ENCODE peak calls at places on chromosomes 12 and 14, in eight cellular contexts. E, V, M, D, G, W, Z and Y are unnamed samples.
A peak's percentile ranks its signal among the peaks of the same experiment; 100 is the strongest.

GRCh38 chr14:73208390-73208789 is 28.9 kb upstream of the PAPLN start:
- DNase-seq in E (no peak), V (no peak), M (no peak), D (no peak), G (no peak), W (no peak), Z (no peak), Y (no peak)

GRCh38 chr12:53696655-53697321 is 20.9 kb upstream of the ATP5MC2 start:
- DNase-seq in E (no peak), V (no peak), M (no peak), D (no peak), G (no peak), W (no peak), Z (peak; percentile 80), Y (no peak)

GRCh38 chr12:116656371-116656770 is 81.5 kb downstream of the SPRING1 start:
- DNase-seq in E (no peak), V (no peak), M (no peak), D (no peak), G (no peak), W (no peak), Z (no peak), Y (no peak)

GRCh38 chr12:132247718-132248438 is 81.5 kb downstream of the GALNT9 start:
- DNase-seq in E (no peak), V (no peak), M (no peak), D (no peak), G (no peak), W (no peak), Z (no peak), Y (no peak)

GRCh38 chr12:6884539-6884938 is 11.4 kb upstream of the SPSB2 start:
- DNase-seq in E (no peak), V (no peak), M (no peak), D (no peak), G (no peak), W (peak; percentile 12), Z (no peak), Y (no peak)

GRCh38 chr12:34354239-34355200 is 332.2 kb downstream of the ALG10 start:
- DNase-seq in E (no peak), V (no peak), M (no peak), D (no peak), G (peak; percentile 46), W (no peak), Z (no peak), Y (no peak)

GRCh38 chr14:35594616-35595015 is 60.7 kb downstream of the INSM2 start:
- DNase-seq in E (no peak), V (peak; percentile 25), M (no peak), D (no peak), G (no peak), W (no peak), Z (no peak), Y (no peak)

GRCh38 chr14:30193791-30194407 is 266.3 kb upstream of the PRKD1 start:
- DNase-seq in E (no peak), V (peak; percentile 94), M (no peak), D (no peak), G (no peak), W (no peak), Z (peak; percentile 1), Y (no peak)

GRCh38 chr12:75706786-75707605 is 195.6 kb upstream of the KRR1 start:
- DNase-seq in E (no peak), V (peak; percentile 93), M (no peak), D (no peak), G (peak; percentile 28), W (no peak), Z (peak; percentile 89), Y (no peak)

GRCh38 chr12:109842021-109842420 is 8.8 kb upstream of the TRPV4 start:
- DNase-seq in E (no peak), V (no peak), M (no peak), D (no peak), G (no peak), W (no peak), Z (no peak), Y (no peak)

GRCh38 chr12:27012239-27012981 is 1.8 kb downstream of the TM7SF3 start:
- DNase-seq in E (no peak), V (no peak), M (no peak), D (no peak), G (no peak), W (no peak), Z (peak; percentile 28), Y (no peak)

GRCh38 chr12:88351121-88351520 is 209.0 kb downstream of the TMTC3 start:
- DNase-seq in E (no peak), V (peak; percentile 13), M (no peak), D (no peak), G (no peak), W (no peak), Z (no peak), Y (no peak)

GRCh38 chr12:5395443-5396401 is 36.2 kb upstream of the NTF3 start:
- DNase-seq in E (no peak), V (no peak), M (no peak), D (peak; percentile 14), G (no peak), W (no peak), Z (peak; percentile 36), Y (no peak)

GRCh38 chr12:6899837-6900519 is 4.6 kb upstream of the LRRC23 start:
- DNase-seq in E (peak; percentile 55), V (peak; percentile 38), M (no peak), D (peak; percentile 88), G (no peak), W (peak; percentile 81), Z (no peak), Y (no peak)

GRCh38 chr14:36583242-36584166 is 1.1 kb upstream of the NKX2-8 start:
- DNase-seq in E (no peak), V (no peak), M (no peak), D (no peak), G (no peak), W (no peak), Z (no peak), Y (no peak)

GRCh38 chr12:48221645-48222044 is 18.6 kb upstream of the OR10AD1 start:
- DNase-seq in E (no peak), V (no peak), M (no peak), D (no peak), G (no peak), W (no peak), Z (no peak), Y (no peak)

GRCh38 chr12:110120878-110121277 is 3.3 kb upstream of the IFT81 start:
- DNase-seq in E (no peak), V (no peak), M (no peak), D (no peak), G (no peak), W (no peak), Z (no peak), Y (no peak)

GRCh38 chr12:122988036-122988435 is 7.6 kb downstream of the ARL6IP4 start:
- DNase-seq in E (no peak), V (no peak), M (no peak), D (no peak), G (no peak), W (no peak), Z (no peak), Y (no peak)
- H3K4me3 ChIP-seq in E (no peak overlapping the region), V (no peak overlapping the region), M (no peak overlapping the region), D (no peak overlapping the region), G (no peak overlapping the region), W (no peak overlapping the region), Z (no peak overlapping the region), Y (no peak overlapping the region)

GRCh38 chr12:28558232-28558631 is 368.0 kb downstream of the CCDC91 start:
- DNase-seq in E (no peak), V (no peak), M (no peak), D (no peak), G (no peak), W (no peak), Z (no peak), Y (no peak)
- H3K27me3 ChIP-seq in E (no peaks in the 10 kb centered on the region), V (no peaks in the 10 kb centered on the region), M (no peaks in the 10 kb centered on the region), D (no peaks in the 10 kb centered on the region), G (no peaks in the 10 kb centered on the region), W (no peaks in the 10 kb centered on the region), Z (no peaks in the 10 kb centered on the region), Y (no peaks in the 10 kb centered on the region)

DNA sequence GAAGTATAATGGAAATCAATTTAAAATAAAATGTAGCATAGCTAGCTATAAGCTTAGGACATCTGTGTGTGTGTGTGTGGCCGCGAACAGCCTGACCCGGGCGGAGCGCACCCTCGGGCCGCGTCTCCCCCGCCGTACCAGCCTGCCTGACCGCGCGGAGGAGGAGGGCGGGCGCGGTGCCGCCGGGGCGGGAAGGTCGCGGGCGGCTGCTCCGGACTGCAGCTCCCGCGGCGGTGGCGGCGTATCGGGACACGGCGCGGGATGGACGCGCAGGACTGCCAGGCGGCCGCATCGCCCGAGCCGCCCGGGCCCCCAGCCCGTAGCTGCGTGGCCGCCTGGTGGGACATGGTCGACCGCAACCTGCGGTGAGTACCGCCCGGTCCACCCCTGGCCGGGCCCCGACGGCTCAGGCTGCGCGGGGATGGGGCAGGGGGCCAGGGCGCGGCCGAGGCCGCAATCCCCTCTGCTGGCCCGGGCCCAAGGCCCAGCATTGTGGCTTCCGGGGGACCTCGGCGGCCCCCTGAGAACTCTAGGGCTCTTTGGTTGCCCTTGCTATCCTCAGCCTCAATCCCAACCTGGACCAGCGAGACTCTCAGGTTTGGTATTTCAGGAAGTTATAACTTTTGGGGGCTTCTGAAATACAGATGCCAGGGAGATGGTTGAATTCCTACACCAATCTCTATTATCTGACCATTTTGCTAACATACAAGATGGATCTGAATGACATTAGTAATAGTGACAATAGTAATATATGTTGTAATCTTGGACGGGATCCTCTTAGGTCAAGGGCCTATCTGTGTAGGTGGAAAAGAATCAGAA is at the start of gene ABHD12B:
- DNase-seq in E (no peak), V (no peak), M (no peak), D (no peak), G (peak; percentile 23), W (no peak), Z (no peak), Y (no peak)
- H3K4me3 ChIP-seq in E (peak within 1 kb of the TSS; percentile 38), V (peak within 1 kb of the TSS; percentile 2), M (no peak within 1 kb of the TSS), D (no peak within 1 kb of the TSS), G (no peak within 1 kb of the TSS), W (no peak within 1 kb of the TSS), Z (no peak within 1 kb of the TSS), Y (no peak within 1 kb of the TSS)

GRCh38 chr14:64417771-64418125 is 29.6 kb downstream of the MTHFD1 start:
- DNase-seq in E (no peak), V (no peak), M (no peak), D (no peak), G (no peak), W (no peak), Z (no peak), Y (no peak)

GRCh38 chr14:64421166-64421565 is 33.0 kb downstream of the MTHFD1 start:
- DNase-seq in E (no peak), V (peak; percentile 73), M (no peak), D (no peak), G (no peak), W (no peak), Z (peak; percentile 67), Y (no peak)

GRCh38 chr14:64416348-64416932 is 28.3 kb downstream of the MTHFD1 start:
- DNase-seq in E (no peak), V (no peak), M (no peak), D (no peak), G (no peak), W (no peak), Z (no peak), Y (no peak)

GRCh38 chr14:64417042-64417770 is 29.1 kb downstream of the MTHFD1 start:
- DNase-seq in E (no peak), V (peak; percentile 57), M (no peak), D (no peak), G (no peak), W (no peak), Z (no peak), Y (no peak)

DNA sequence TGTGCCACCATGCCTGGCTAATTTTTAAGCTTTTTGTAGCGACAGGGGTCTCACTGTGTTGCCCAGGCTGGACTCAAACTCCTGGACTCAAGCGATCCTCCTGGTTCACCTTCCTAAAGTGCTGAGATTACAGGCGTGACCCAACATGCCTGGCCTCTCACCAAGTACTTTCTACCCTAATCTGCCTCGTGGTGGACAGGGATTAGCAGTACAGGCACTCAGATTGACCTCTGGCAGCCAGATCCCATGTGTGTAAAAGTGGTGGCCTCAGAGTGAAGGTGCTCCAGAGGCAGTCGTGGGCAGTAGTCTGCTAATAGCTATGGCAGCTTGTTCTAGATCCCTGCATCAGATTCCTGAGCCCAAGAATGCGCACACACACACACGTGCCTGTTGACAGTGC is 30.9 kb downstream of the MTHFD1 start:
- DNase-seq in E (no peak), V (no peak), M (no peak), D (no peak), G (no peak), W (no peak), Z (no peak), Y (no peak)
- H3K27me3 ChIP-seq in E (no peaks in the 10 kb centered on the region), V (no peaks in the 10 kb centered on the region), M (no peaks in the 10 kb centered on the region), D (no peaks in the 10 kb centered on the region), G (no peaks in the 10 kb centered on the region), W (no peaks in the 10 kb centered on the region), Z (no peaks in the 10 kb centered on the region), Y (no peaks in the 10 kb centered on the region)